ENCODE peak calls at places on chromosomes 1 and 21, in six cellular contexts. S is activated CD8-positive, alpha-beta memory T cell treated with anti-CD3 and anti-CD28 coated beads for 1 hour; B is NCI-H1436; D is breast epithelium; U is iris pigment epithelial cell; E is EL. P is an unnamed sample.
A peak's percentile ranks its signal among the peaks of the same experiment; 100 is the strongest.

GRCh38 chr1:65412984-65413375 is 7.5 kb upstream of the LEPR start:
- DNase-seq in U (peak; percentile 59), D (no peak), S (no peak), B (no peak), E (peak; percentile 91), P (no peak)

GRCh38 chr1:67684526-67685066 is 405 bp upstream of the GADD45A start:
- DNase-seq in B (no peak), U (no peak), S (no peak), D (no peak), E (no peak), P (no peak)

GRCh38 chr1:244065960-244066388 is 14.9 kb downstream of the ZBTB18 start:
- DNase-seq in D (no peak), B (no peak), S (no peak), E (peak; percentile 55), U (peak; percentile 83), P (no peak)

GRCh38 chr1:193884848-193885558 is 698.6 kb upstream of the B3GALT2 start:
- DNase-seq in D (no peak), U (no peak), B (no peak), E (no peak), S (no peak), P (no peak)

GRCh38 chr1:183284086-183284485 is 98.0 kb downstream of the LAMC2 start:
- DNase-seq in U (no peak), B (no peak), S (no peak), D (no peak), E (no peak), P (no peak)

GRCh38 chr1:31437433-31438037 is 24.5 kb downstream of the SERINC2 start:
- DNase-seq in E (no peak), D (peak; percentile 10), S (no peak), B (no peak), U (no peak), P (no peak)

GRCh38 chr1:174812026-174812425 is 187.7 kb upstream of the CACYBP start:
- DNase-seq in U (no peak), B (no peak), S (no peak), E (no peak), D (no peak), P (no peak)

GRCh38 chr1:112496290-112496689 is 12.5 kb upstream of the WNT2B start:
- DNase-seq in D (no peak), S (no peak), B (no peak), U (no peak), E (peak; percentile 21), P (no peak)

GRCh38 chr1:241902376-241903067 is 54.5 kb downstream of the EXO1 start:
- DNase-seq in U (no peak), D (no peak), S (no peak), E (peak; percentile 15), B (no peak), P (no peak)

GRCh38 chr1:30485072-30485471 is 238.3 kb downstream of the MATN1 start:
- DNase-seq in S (no peak), U (no peak), B (no peak), E (no peak), D (no peak), P (no peak)

GRCh38 chr21:45535341-45536081 is 6.7 kb downstream of the SLC19A1 start:
- DNase-seq in E (no peak), S (no peak), D (no peak), U (no peak), B (no peak), P (no peak)

GRCh38 chr1:19371226-19372135 is 59.4 kb downstream of the SLC66A1 start:
- DNase-seq in E (no peak), D (no peak), U (no peak), S (no peak), B (no peak), P (no peak)

GRCh38 chr1:206847337-206847834 is 18.0 kb upstream of the IL20 start:
- DNase-seq in U (no peak), S (no peak), E (no peak), B (no peak), D (no peak), P (no peak)

GRCh38 chr1:167938083-167938482 is 1.2 kb upstream of the MPC2 start:
- DNase-seq in E (no peak), U (no peak), D (no peak), S (no peak), B (no peak), P (no peak)

GRCh38 chr1:230808268-230808872 is 60.0 kb downstream of the C1orf198 start:
- DNase-seq in S (no peak), D (no peak), U (no peak), E (no peak), B (no peak), P (no peak)

GRCh38 chr1:186878356-186878755 is 49.6 kb downstream of the PLA2G4A start:
- DNase-seq in E (no peak), B (no peak), S (no peak), D (no peak), U (peak; percentile 43), P (no peak)

GRCh38 chr1:43934279-43934985 is 831 bp downstream of the ARTN start:
- DNase-seq in D (no peak), U (peak; percentile 47), S (peak; percentile 27), B (peak; percentile 70), E (peak; percentile 67), P (peak; percentile 31)

GRCh38 chr1:241947355-241947754 is 10.2 kb upstream of the BECN2 start:
- DNase-seq in E (no peak), B (no peak), D (no peak), U (no peak), S (no peak), P (no peak)

GRCh38 chr1:16721871-16722641 is 18.3 kb upstream of the RNU1-4 start:
- DNase-seq in D (no peak), S (no peak), E (peak; percentile 2), B (no peak), U (no peak), P (no peak)

GRCh38 chr21:24514081-24514733 is 1093.1 kb downstream of the MRPL39 start:
- DNase-seq in D (no peak), E (no peak), S (no peak), U (peak; percentile 0), B (peak; percentile 46), P (peak; percentile 10)

GRCh38 chr1:184970691-184971161 is 3.6 kb downstream of the NIBAN1 start:
- DNase-seq in S (no peak), E (peak; percentile 78), U (peak; percentile 62), D (no peak), B (no peak), P (no peak)

GRCh38 chr1:96865731-96866684 is 144.4 kb downstream of the PTBP2 start:
- DNase-seq in B (no peak), U (peak; percentile 99), E (peak; percentile 97), S (no peak), D (no peak), P (no peak)

GRCh38 chr1:92755541-92756351 is 29.2 kb downstream of the EVI5 start:
- DNase-seq in U (no peak), S (no peak), E (no peak), D (no peak), B (no peak), P (no peak)

P was measured in KG1.